ENCODE peak calls at places on chromosomes 5 and 9, in eight cellular contexts. F is stomach, K is heart left ventricle, I is spleen, S is sigmoid colon, Y is IMR-90, A is heart right ventricle, H is ovary. D is an unnamed sample.

GRCh38 chr5:96338089-96338488 is 95.0 kb downstream of the PCSK1 start:
- DNase-seq in F (no peak), K (no peak), I (no peak), S (no peak), Y (no peak), A (no peak), H (no peak), D (no peak)

GRCh38 chr5:126594676-126595485 is at the start of gene ALDH7A1:
- DNase-seq in F (peak), K (peak), I (peak), S (peak), Y (no peak), A (peak), H (peak), D (peak)

GRCh38 chr9:133992780-133993634 is 883 bp upstream of the VAV2 start:
- DNase-seq in F (peak), K (peak), I (peak), S (peak), Y (peak), A (peak), H (peak), D (peak)

GRCh38 chr5:446864-447263 is 3.9 kb downstream of the EXOC3 start:
- DNase-seq in F (no peak), K (peak), I (peak), S (peak), Y (peak), A (no peak), H (peak), D (no peak)

GRCh38 chr5:158979749-158980521 is 119.8 kb downstream of the EBF1 start:
- DNase-seq in F (peak), K (peak), I (no peak), S (peak), Y (peak), A (peak), H (peak), D (peak)

GRCh38 chr5:73031839-73032238 is 76.0 kb downstream of the FCHO2 start:
- DNase-seq in F (peak), K (no peak), I (no peak), S (no peak), Y (peak), A (peak), H (peak), D (no peak)

GRCh38 chr5:38104497-38105230 is 153.7 kb upstream of the EGFLAM start:
- DNase-seq in F (no peak), K (no peak), I (no peak), S (no peak), Y (no peak), A (no peak), H (no peak), D (no peak)

GRCh38 chr5:90020575-90021535 is 388.7 kb downstream of the CETN3 start:
- DNase-seq in F (no peak), K (no peak), I (no peak), S (no peak), Y (peak), A (no peak), H (no peak), D (no peak)

GRCh38 chr9:133682961-133683493 is 46.9 kb downstream of the DBH start:
- DNase-seq in F (no peak), K (peak), I (peak), S (no peak), Y (no peak), A (no peak), H (no peak), D (no peak)

GRCh38 chr9:131943397-131943796 is 136.3 kb downstream of the MED27 start:
- DNase-seq in F (no peak), K (no peak), I (no peak), S (no peak), Y (no peak), A (no peak), H (no peak), D (no peak)

DNA sequence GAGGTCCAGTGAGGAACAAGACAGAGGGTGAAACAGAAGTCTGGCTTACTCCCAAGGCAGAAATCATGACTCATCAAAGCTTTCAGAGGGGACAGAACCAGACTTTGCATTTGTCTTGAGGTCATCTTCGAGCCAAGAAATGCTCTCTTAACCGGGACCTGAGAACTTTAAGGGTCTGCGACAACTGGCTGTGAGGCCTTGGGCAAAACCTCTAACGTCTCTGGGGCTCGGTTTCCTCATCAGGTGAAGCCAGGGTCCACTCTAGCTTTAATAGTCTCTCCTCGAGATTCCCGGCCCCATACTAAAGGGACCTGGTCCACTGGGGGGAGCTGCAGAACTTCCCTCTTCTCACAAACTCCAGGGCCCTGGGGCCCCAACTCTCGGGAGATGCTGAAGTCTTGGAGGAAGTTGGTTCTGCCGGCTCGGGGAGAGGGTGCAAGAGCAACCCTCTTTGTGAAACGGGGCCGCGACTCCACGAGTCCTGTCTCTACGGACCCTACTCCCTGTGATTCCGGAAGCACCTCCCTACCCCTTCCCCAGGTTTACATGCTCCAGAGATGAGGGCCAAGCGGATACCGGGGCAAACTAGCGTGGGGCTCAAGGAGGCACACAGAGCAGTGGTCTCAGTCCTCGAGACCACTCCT is 2.6 kb downstream of the GLIS3 start:
- DNase-seq in F (peak), K (peak), I (peak), S (peak), Y (peak), A (peak), H (peak), D (peak)
- TF ChIP-seq CTCF in F (peak), K (peak), I (no peak), S (peak), Y (peak), A (peak), H (peak), D (peak)

DNA sequence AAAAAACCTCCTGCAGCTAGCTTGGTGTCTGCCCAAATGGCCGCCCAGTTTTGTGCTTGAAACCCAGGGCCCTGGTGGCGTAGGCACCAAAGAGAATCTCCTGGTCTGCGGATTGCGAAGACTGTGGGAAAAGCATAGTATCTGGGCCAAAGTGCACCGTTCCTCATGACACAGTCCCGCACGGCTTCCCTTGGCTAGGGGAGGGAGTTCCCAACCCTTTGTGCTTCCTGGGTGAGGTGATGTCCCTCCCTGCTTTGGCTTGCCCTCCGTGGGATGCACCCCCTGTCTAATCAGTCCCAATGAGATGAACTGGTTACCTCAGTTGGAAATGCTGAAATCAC is 83.0 kb upstream of the JAK2 start:
- DNase-seq in F (no peak), K (no peak), I (peak), S (no peak), Y (no peak), A (no peak), H (no peak), D (no peak)
- H3K27ac ChIP-seq in F (peak), K (no peak), I (peak), S (no peak), Y (no peak), A (peak), H (no peak), D (no peak)

DNA sequence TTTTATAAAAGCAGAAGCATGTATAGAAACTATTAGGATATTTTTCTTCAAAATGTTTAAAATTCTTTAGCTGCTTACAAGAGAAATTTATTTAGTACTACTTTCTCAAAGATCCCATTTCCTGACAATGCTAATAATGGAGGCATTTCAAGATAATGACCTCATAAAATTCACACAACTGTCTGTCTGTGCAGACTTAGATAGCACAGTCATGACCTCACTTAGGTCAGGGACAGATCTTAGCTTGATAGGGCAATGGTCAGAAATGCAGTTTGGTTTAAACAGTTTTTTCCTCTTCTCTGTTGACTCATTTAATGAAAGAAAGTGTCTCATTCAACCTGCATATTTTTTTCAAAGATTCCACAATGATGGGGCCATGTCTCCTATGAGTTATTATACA is 128.4 kb downstream of the GRIA1 start:
- DNase-seq in F (no peak), K (no peak), I (no peak), S (no peak), Y (peak), A (no peak), H (no peak), D (no peak)
- H3K4me3 ChIP-seq in F (no peak), K (no peak), I (no peak), S (no peak), Y (no peak), A (no peak), H (no peak), D (no peak)

GRCh38 chr5:172870261-172870806 is 36.3 kb downstream of the ERGIC1 start:
- DNase-seq in F (no peak), K (peak), I (peak), S (peak), Y (peak), A (peak), H (no peak), D (peak)
- TF ChIP-seq CTCF in F (no peak), K (no peak), I (no peak), S (no peak), Y (no peak), A (no peak), H (no peak), D (no peak)

GRCh38 chr9:93198839-93199625 is 15.1 kb downstream of the WNK2 start:
- DNase-seq in F (no peak), K (peak), I (peak), S (no peak), Y (no peak), A (no peak), H (no peak), D (no peak)
- H3K27ac ChIP-seq in F (no peak), K (peak), I (no peak), S (peak), Y (no peak), A (no peak), H (no peak), D (no peak)